ENCODE peak calls at places on chromosomes 11 and 22, in five cellular contexts. G is H9, R is mesenchymal stem cell, Q is IMR-90, S is trophoblast cell. I is an unnamed sample.

GRCh38 chr11:76783901-76784813 is 1.0 kb downstream of the TSKU start:
- DNase-seq in G (peak), Q (peak), S (peak), R (peak), I (peak)

GRCh38 chr11:85182437-85183109 is 444.6 kb downstream of the DLG2 start:
- DNase-seq in G (peak), S (peak), Q (peak), R (peak), I (peak)

GRCh38 chr11:72736452-72737069 is 15.6 kb downstream of the ARAP1 start:
- DNase-seq in Q (peak), G (no peak), S (peak), R (peak), I (peak)

GRCh38 chr11:27191061-27191460 is 150.4 kb downstream of the BBOX1 start:
- DNase-seq in Q (no peak), S (no peak), G (no peak), R (no peak), I (no peak)

GRCh38 chr11:92482502-92482901 is 257.9 kb downstream of the FAT3 start:
- DNase-seq in G (no peak), Q (no peak), R (no peak), S (no peak), I (peak)

GRCh38 chr22:41021655-41022454 is 70.5 kb upstream of the EP300 start:
- DNase-seq in S (peak), G (peak), R (peak), Q (peak), I (peak)

GRCh38 chr22:48979482-48979881 is 848.2 kb downstream of the BRD1 start:
- DNase-seq in S (peak), Q (no peak), R (no peak), G (peak), I (peak)

GRCh38 chr11:79661373-79661772 is 220.5 kb upstream of the TENM4 start:
- DNase-seq in R (no peak), Q (no peak), S (no peak), G (no peak), I (no peak)

GRCh38 chr11:92297551-92298237 is 73.1 kb downstream of the FAT3 start:
- DNase-seq in Q (no peak), S (no peak), G (no peak), R (no peak), I (no peak)

GRCh38 chr11:12765428-12765827 is 91.2 kb downstream of the TEAD1 start:
- DNase-seq in G (no peak), S (no peak), R (peak), Q (peak), I (no peak)

GRCh38 chr22:21861290-21861848 is 6.1 kb downstream of the MAPK1 start:
- DNase-seq in S (no peak), G (no peak), Q (no peak), R (peak), I (no peak)

GRCh38 chr11:14336507-14337503 is 22.2 kb downstream of the RRAS2 start:
- DNase-seq in G (no peak), Q (peak), S (peak), R (peak), I (peak)

GRCh38 chr11:10272132-10272531 is 21.9 kb downstream of the SBF2 start:
- DNase-seq in Q (peak), G (no peak), S (no peak), R (peak), I (no peak)

GRCh38 chr11:75283391-75283931 is 42.9 kb downstream of the TPBGL start:
- DNase-seq in Q (no peak), R (no peak), G (no peak), S (no peak), I (peak)

GRCh38 chr11:76557466-76557865 is 112.6 kb downstream of the EMSY start:
- DNase-seq in Q (no peak), G (no peak), R (no peak), S (no peak), I (no peak)

GRCh38 chr22:42754658-42755057 is 34.0 kb upstream of the A4GALT start:
- DNase-seq in R (no peak), G (no peak), Q (peak), S (peak), I (no peak)

GRCh38 chr11:33976351-33977199 is 75.0 kb upstream of the CAPRIN1 start:
- DNase-seq in G (no peak), Q (peak), R (peak), S (peak), I (no peak)

DNA sequence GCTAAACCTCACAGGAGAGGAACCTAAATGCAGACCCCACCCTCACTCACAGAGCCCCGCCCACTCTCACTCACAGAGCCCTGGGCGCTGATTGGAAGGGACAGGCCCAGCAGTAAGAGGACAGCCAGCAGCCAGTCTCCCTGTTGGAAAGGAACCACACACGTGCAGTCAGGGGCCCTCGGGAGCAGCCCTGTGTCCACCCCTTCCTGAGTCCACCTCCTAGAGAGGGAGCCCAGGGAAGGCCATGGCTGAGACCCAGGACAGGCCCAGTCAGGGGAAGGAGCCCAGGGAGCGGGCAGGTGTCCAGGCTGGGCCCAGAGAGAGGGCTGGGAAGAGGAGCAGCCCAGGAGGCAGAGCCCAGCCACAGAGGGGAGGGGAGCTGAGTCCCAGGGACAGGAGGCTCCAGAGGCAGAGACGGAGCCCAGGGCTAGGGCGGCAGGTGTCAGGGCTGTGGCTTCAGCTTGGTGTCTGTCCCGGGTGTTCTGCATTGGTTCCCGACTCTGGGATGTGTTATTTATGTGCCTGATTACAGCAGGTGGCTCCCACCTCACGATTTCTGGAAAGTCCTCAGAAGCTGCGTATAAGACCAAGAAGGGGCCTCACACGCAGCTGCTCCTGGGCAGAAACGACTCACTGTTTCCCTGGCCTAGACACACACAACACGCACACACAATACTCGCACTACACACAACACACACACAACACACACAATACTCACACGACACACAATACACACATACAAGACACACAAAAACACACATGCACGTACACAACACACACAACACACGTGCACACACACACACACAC is 9.0 kb upstream of the APOBEC3H start:
- DNase-seq in G (peak), R (peak), S (no peak), Q (no peak), I (peak)
- H4K8ac ChIP-seq in G (no peak), R (peak), S (no peak), Q (no peak), I (no peak)

GRCh38 chr11:108959874-108960273 is 295.0 kb downstream of the DDX10 start:
- DNase-seq in G (no peak), S (no peak), R (no peak), Q (no peak), I (peak)
- H2BK120ac ChIP-seq in G (no peak), S (peak), R (no peak), Q (peak), I (no peak)

DNA sequence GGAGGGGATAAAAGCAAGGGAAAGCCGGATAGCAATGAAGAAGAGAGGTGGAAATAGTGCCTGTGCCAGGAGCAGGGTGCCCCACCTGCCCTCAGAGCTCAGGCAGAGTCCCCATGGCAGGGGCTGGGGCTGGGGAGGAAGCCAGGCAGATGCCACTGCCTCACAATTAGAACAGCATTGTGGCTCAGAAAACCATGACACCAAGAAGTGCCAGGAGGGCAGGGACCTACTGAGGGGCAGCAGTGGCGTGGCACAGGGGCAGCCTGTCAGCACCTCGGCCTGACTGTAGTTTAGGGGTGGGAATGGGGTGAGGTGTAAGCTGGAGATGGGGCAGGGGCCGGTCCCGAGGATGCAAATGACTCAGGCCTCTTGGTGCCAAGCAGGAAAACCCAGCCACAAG is 532.1 kb upstream of the B3GAT1 start:
- DNase-seq in Q (no peak), S (no peak), G (no peak), R (no peak), I (no peak)
- H4K8ac ChIP-seq in Q (no peak), S (no peak), G (no peak), R (no peak), I (no peak)

DNA sequence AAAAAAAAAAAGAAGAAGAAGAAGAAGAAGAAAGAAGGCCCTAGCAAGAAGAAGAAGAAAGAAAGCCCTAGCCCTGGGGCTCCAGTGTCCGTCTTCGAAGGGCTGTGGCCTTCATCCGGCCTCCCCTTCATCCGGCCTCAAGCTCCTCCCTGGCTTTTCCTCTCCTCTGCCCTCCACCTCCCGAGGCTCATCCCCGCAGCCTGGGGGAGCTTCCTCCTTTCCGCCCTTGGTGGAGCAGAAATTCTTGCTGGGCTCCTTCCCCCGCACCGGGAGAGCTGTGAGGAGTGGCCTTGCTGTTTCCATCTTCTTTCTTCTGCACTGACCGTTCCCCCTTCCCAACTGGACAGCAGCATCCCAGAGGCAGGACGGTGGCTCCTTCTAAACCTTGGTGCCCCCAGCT is 9.5 kb upstream of the LTO1 start:
- DNase-seq in S (no peak), G (no peak), Q (no peak), R (no peak), I (no peak)
- H2BK120ac ChIP-seq in S (no peak), G (no peak), Q (no peak), R (no peak), I (no peak)

GRCh38 chr11:1831338-1832180 is 3.2 kb upstream of the SYT8 start:
- DNase-seq in R (no peak), S (no peak), G (no peak), Q (no peak), I (no peak)
- H4K8ac ChIP-seq in R (no peak), S (peak), G (no peak), Q (no peak), I (no peak)

GRCh38 chr11:66391322-66391721 is 19.8 kb upstream of the SLC29A2 start:
- DNase-seq in Q (no peak), G (no peak), R (no peak), S (no peak), I (no peak)

GRCh38 chr11:66388746-66389386 is 17.3 kb upstream of the SLC29A2 start:
- DNase-seq in Q (peak), G (peak), S (peak), R (peak), I (peak)

GRCh38 chr11:66386171-66387069 is 14.9 kb upstream of the SLC29A2 start:
- DNase-seq in Q (peak), S (peak), G (peak), R (peak), I (peak)
- H2BK120ac ChIP-seq in Q (no peak), S (no peak), G (no peak), R (no peak), I (no peak)

GRCh38 chr11:21048626-21049025 is 379.2 kb downstream of the NELL1 start:
- DNase-seq in S (no peak), G (no peak), R (no peak), Q (no peak), I (no peak)
- H4K8ac ChIP-seq in S (no peak), G (no peak), R (no peak), Q (no peak), I (no peak)

DNA sequence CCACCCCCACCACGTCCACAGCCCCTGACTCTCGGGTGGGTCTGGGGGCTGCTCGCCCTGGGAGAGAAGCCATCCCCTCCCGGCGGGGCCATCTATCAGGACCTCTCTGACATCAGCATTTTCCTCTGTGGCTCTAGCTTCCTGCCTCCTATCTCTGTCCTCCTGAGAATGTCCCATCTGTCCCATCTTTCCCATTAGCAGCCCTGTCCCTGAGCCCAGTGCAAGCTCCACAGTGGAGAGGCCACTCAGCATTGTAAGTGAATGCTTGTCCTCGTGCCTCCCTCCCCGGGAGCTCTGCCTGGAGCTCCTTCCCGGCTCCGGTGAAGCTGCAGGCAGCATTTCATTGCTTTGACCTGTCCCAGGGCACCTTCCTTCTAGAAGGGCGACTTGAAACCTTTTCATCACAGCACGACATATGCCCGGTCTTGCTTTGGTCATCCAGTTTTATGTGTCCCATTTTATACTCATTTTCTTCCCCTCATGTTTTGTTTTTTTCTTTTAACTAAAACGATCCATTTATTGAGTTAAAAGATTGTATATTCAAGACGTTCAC is 49.7 kb downstream of the RTN4R start:
- DNase-seq in R (no peak), G (no peak), Q (no peak), S (no peak), I (no peak)
- H2BK120ac ChIP-seq in R (no peak), G (no peak), Q (no peak), S (no peak), I (no peak)

GRCh38 chr22:44732661-44733060 is 19.7 kb upstream of the ARHGAP8 start:
- DNase-seq in R (no peak), Q (no peak), G (no peak), S (no peak), I (no peak)
- H4K8ac ChIP-seq in R (no peak), Q (no peak), G (no peak), S (no peak), I (no peak)

GRCh38 chr11:69308936-69309799 is 15.2 kb downstream of the MYEOV start:
- DNase-seq in S (no peak), Q (no peak), G (no peak), R (no peak), I (no peak)

GRCh38 chr11:69307871-69308381 is 14.0 kb downstream of the MYEOV start:
- DNase-seq in S (no peak), R (no peak), Q (no peak), G (no peak), I (no peak)

GRCh38 chr11:69309800-69310280 is 15.9 kb downstream of the MYEOV start:
- DNase-seq in S (peak), Q (peak), G (no peak), R (peak), I (no peak)

GRCh38 chr11:69307421-69307820 is 13.5 kb downstream of the MYEOV start:
- DNase-seq in G (no peak), R (no peak), S (no peak), Q (no peak), I (no peak)

GRCh38 chr11:69308531-69308930 is 14.6 kb downstream of the MYEOV start:
- DNase-seq in R (no peak), Q (no peak), S (peak), G (no peak), I (no peak)
- H2BK120ac ChIP-seq in R (no peak), Q (no peak), S (no peak), G (no peak), I (no peak)

I was measured in mesendoderm.